ENCODE peak calls at places on chromosomes 11 and 22, in five cellular contexts. N, J, Z, T and V are unnamed samples.
A peak's percentile ranks its signal among the peaks of the same experiment; 100 is the strongest.

GRCh38 chr11:117328414-117329010 is 858 bp downstream of the CEP164 start:
- DNase-seq in Z (no peak), J (no peak), T (no peak), N (no peak), V (no peak)

GRCh38 chr22:41939981-41940852 is 6.7 kb downstream of the CENPM start:
- DNase-seq in N (peak; percentile 96), J (no peak), Z (peak; percentile 51), T (peak; percentile 34), V (peak; percentile 91)

GRCh38 chr22:32020117-32020516 is 22.9 kb upstream of the SLC5A1 start:
- DNase-seq in N (no peak), J (no peak), T (no peak), Z (no peak), V (no peak)

GRCh38 chr11:48094643-48095339 is 114.4 kb downstream of the PTPRJ start:
- DNase-seq in T (no peak), J (no peak), Z (no peak), N (no peak), V (no peak)

GRCh38 chr11:27312110-27312509 is 50.9 kb downstream of the CCDC34 start:
- DNase-seq in T (no peak), Z (no peak), J (no peak), N (no peak), V (no peak)

GRCh38 chr11:65325435-65325834 is 8.2 kb upstream of the DPF2 start:
- DNase-seq in J (no peak), N (no peak), Z (no peak), T (no peak), V (no peak)

GRCh38 chr11:66220566-66220935 is 47.9 kb upstream of the RAB1B start:
- DNase-seq in T (no peak), N (no peak), Z (no peak), J (no peak), V (no peak)

GRCh38 chr22:40635940-40636379 is 559 bp downstream of the MRTFA start:
- DNase-seq in T (peak; percentile 50), N (no peak), Z (no peak), J (no peak), V (no peak)

GRCh38 chr11:92340839-92341238 is 116.2 kb downstream of the FAT3 start:
- DNase-seq in T (peak; percentile 87), J (no peak), Z (no peak), N (no peak), V (no peak)

GRCh38 chr11:94655291-94655690 is 88.1 kb downstream of the PIWIL4 start:
- DNase-seq in N (no peak), Z (no peak), J (no peak), T (no peak), V (no peak)

GRCh38 chr22:17159504-17159951 is 451 bp upstream of the HDHD5 start:
- DNase-seq in T (peak; percentile 63), Z (peak; percentile 38), N (peak; percentile 9), J (no peak), V (peak; percentile 8)

GRCh38 chr11:122253541-122254317 is 137.7 kb upstream of the BLID start:
- DNase-seq in J (no peak), N (no peak), T (peak; percentile 30), Z (no peak), V (no peak)

GRCh38 chr11:44634401-44635281 is 69.2 kb downstream of the CD82 start:
- DNase-seq in Z (no peak), N (no peak), T (peak; percentile 84), J (no peak), V (no peak)

GRCh38 chr11:10938231-10938630 is 80.4 kb upstream of the ZBED5 start:
- DNase-seq in J (no peak), N (no peak), Z (no peak), T (no peak), V (no peak)

GRCh38 chr11:46710821-46711269 is 8.2 kb upstream of the F2 start:
- DNase-seq in J (no peak), N (no peak), T (no peak), Z (no peak), V (no peak)

GRCh38 chr11:71481101-71481960 is 28.3 kb downstream of the NADSYN1 start:
- DNase-seq in J (no peak), N (no peak), T (no peak), Z (no peak), V (no peak)

GRCh38 chr11:73379189-73379880 is 3.1 kb downstream of the RELT start:
- DNase-seq in Z (no peak), T (no peak), J (no peak), N (no peak), V (no peak)

GRCh38 chr22:43435851-43436535 is 24.2 kb downstream of the MPPED1 start:
- DNase-seq in N (no peak), T (no peak), J (no peak), Z (no peak), V (no peak)

GRCh38 chr11:27672836-27673464 is 27.3 kb downstream of the BDNF start:
- DNase-seq in T (peak; percentile 26), N (no peak), Z (no peak), J (no peak), V (no peak)

GRCh38 chr11:68658661-68659060 is 25.7 kb upstream of the GAL start:
- DNase-seq in J (no peak), T (no peak), Z (no peak), N (no peak), V (no peak)

GRCh38 chr22:44577391-44578114 is 79.5 kb upstream of the RTL6 start:
- DNase-seq in Z (no peak), N (no peak), T (no peak), J (no peak), V (no peak)

GRCh38 chr11:70419307-70420007 is 21.1 kb downstream of the CTTN start:
- DNase-seq in Z (no peak), J (no peak), T (no peak), N (no peak), V (no peak)

GRCh38 chr11:77087723-77088225 is 14.9 kb upstream of the OMP start:
- DNase-seq in Z (no peak), J (no peak), N (no peak), T (no peak), V (no peak)